ENCODE peak calls at places on chromosome X, in four cellular contexts. Z is stimulated activated CD8-positive, alpha-beta memory T cell treated with anti-CD3 and anti-CD28 coated beads, Interleukin-12 subunit alpha, Interleukin-12 subunit beta, amount 100 ng/mL, for 4 hours; G is cardiac septum; N is activated T-helper 1 cell treated with anti-CD3 and anti-CD28 coated beads, Interleukin-2, amount 50 U/mL, for 16 hours. Q is an unnamed sample.

GRCh38 chrX:45422216-45422925 is 221.7 kb upstream of the DIPK2B start:
- DNase-seq in Z (no peak), G (no peak), N (no peak), Q (no peak)

GRCh38 chrX:47174846-47175587 is 18.6 kb upstream of the UBA1 start:
- DNase-seq in Z (no peak), G (peak), N (no peak), Q (no peak)

GRCh38 chrX:124257924-124258706 is 74.3 kb upstream of the TEX13D start:
- DNase-seq in Z (no peak), G (no peak), N (no peak), Q (no peak)

GRCh38 chrX:154409222-154409871 is at the start of gene DNASE1L1:
- DNase-seq in Z (no peak), G (peak), N (no peak), Q (no peak)

GRCh38 chrX:153409414-153410101 is 1.7 kb upstream of the ZFP92 start:
- DNase-seq in Z (no peak), G (peak), N (no peak), Q (no peak)

GRCh38 chrX:68894513-68895338 is 65.9 kb downstream of the EFNB1 start:
- DNase-seq in Z (no peak), G (peak), N (no peak), Q (no peak)

GRCh38 chrX:20382518-20383291 is 116.0 kb upstream of the RPS6KA3 start:
- DNase-seq in Z (no peak), G (no peak), N (no peak), Q (no peak)

GRCh38 chrX:124388562-124388961 is 42.2 kb downstream of the SH2D1A start:
- DNase-seq in Z (peak), G (no peak), N (no peak), Q (no peak)

GRCh38 chrX:140664939-140665338 is 44.6 kb upstream of the LINC00632 start:
- DNase-seq in Z (no peak), G (no peak), N (no peak), Q (no peak)